ENCODE peak calls at places on chromosome 13, in four cellular contexts. G, O, T and C are unnamed samples.

GRCh38 chr13:95301947-95302386 is 716 bp upstream of the ABCC4 start:
- DNase-seq in G (no peak), O (no peak), T (no peak), C (no peak)

GRCh38 chr13:45016792-45017425 is 27.6 kb downstream of the GPALPP1 start:
- DNase-seq in G (no peak), O (no peak), T (no peak), C (no peak)

GRCh38 chr13:108095036-108095435 is 120.3 kb downstream of the LIG4 start:
- DNase-seq in G (no peak), O (no peak), T (no peak), C (no peak)

GRCh38 chr13:43880930-43881329 is 1.2 kb downstream of the LACC1 start:
- DNase-seq in G (no peak), O (no peak), T (no peak), C (no peak)

GRCh38 chr13:42720116-42720857 is 61.1 kb upstream of the FAM216B start:
- DNase-seq in G (peak; percentile 63), O (no peak), T (peak; percentile 100), C (no peak)

GRCh38 chr13:112042496-112042895 is 24.5 kb upstream of the SOX1 start:
- DNase-seq in G (no peak), O (no peak), T (no peak), C (no peak)

GRCh38 chr13:98216135-98216565 is 39.1 kb upstream of the RNF113B start:
- DNase-seq in G (peak; percentile 66), O (no peak), T (peak; percentile 50), C (no peak)

GRCh38 chr13:40665061-40665753 is 1.2 kb downstream of the FOXO1 start:
- DNase-seq in G (peak; percentile 11), O (no peak), T (no peak), C (peak; percentile 58)

GRCh38 chr13:93862259-93862658 is 617.2 kb downstream of the DCT start:
- DNase-seq in G (no peak), O (no peak), T (no peak), C (no peak)

GRCh38 chr13:36913463-36913862 is 6.6 kb downstream of the SMAD9 start:
- DNase-seq in G (no peak), O (no peak), T (no peak), C (no peak)

GRCh38 chr13:64527561-64527960 is 2702.6 kb downstream of the PCDH9 start:
- DNase-seq in G (no peak), O (no peak), T (peak; percentile 63), C (no peak)

GRCh38 chr13:64525687-64526086 is 2704.4 kb downstream of the PCDH9 start:
- DNase-seq in G (no peak), O (no peak), T (no peak), C (no peak)

GRCh38 chr13:64531400-64531799 is 2698.7 kb downstream of the PCDH9 start:
- DNase-seq in G (no peak), O (no peak), T (no peak), C (no peak)

GRCh38 chr13:64534302-64534701 is 2695.8 kb downstream of the PCDH9 start:
- DNase-seq in G (no peak), O (no peak), T (no peak), C (no peak)

GRCh38 chr13:64529874-64530485 is 2700.2 kb downstream of the PCDH9 start:
- DNase-seq in G (peak; percentile 34), O (no peak), T (no peak), C (peak; percentile 20)
- TF ChIP-seq CTCF in G (peak; percentile 80), O (peak; percentile 47), T (peak; percentile 37), C (peak; percentile 55)

GRCh38 chr13:25725104-25725503 is 326.7 kb downstream of the SHISA2 start:
- DNase-seq in G (no peak), O (no peak), T (no peak), C (no peak)
- TF ChIP-seq CTCF in G (no peak), O (no peak), T (no peak), C (no peak)

GRCh38 chr13:75319244-75319643 is 162.7 kb downstream of the TBC1D4 start:
- DNase-seq in G (no peak), O (no peak), T (peak; percentile 25), C (no peak)
- TF ChIP-seq CTCF in G (no peak), O (no peak), T (no peak), C (no peak)

GRCh38 chr13:96792188-96792587 is 202.1 kb downstream of the OXGR1 start:
- DNase-seq in G (no peak), O (no peak), T (no peak), C (no peak)

GRCh38 chr13:96792736-96793444 is 201.4 kb downstream of the OXGR1 start:
- DNase-seq in G (peak; percentile 58), O (no peak), T (no peak), C (no peak)

DNA sequence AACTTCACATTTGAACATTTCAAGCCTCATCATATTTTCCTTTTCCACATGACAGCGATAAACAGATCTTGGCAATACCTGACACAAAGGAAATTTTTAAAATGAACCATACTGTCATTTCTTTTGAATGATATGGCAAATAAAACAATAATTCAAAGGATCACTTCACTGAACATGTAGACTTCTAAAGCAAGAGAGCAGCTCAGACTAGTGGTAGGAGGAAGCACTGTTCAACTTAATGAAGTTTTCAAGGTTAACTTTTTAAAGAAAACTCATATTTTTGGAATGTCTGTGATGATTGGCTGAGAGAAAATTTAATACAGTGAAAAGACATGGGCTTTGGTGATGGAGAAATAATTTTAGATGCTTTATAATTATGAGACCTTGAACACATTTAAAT is 198.0 kb downstream of the OXGR1 start:
- DNase-seq in G (no peak), O (no peak), T (peak; percentile 5), C (no peak)
- TF ChIP-seq CTCF in G (peak; percentile 63), O (no peak), T (peak; percentile 13), C (no peak)

GRCh38 chr13:24842533-24843278 is 78.7 kb downstream of the RNF17 start:
- DNase-seq in G (no peak), O (no peak), T (peak; percentile 59), C (no peak)
- TF ChIP-seq CTCF in G (no peak), O (no peak), T (no peak), C (no peak)